ENCODE peak calls at places on chromosomes 2 and 18, in ten cellular contexts. R, K, Q, L, Z, E, G, F, P and C are unnamed samples.

GRCh38 chr2:130372833-130373807 is 17.3 kb downstream of the PTPN18 start:
- DNase-seq in R (no peak), K (no peak), Q (no peak), L (no peak), Z (no peak), E (no peak), G (no peak), F (no peak), P (no peak), C (no peak)

GRCh38 chr18:50982802-50983179 is 15.0 kb downstream of the ELAC1 start:
- DNase-seq in R (peak; percentile 29), K (no peak), Q (no peak), L (no peak), Z (no peak), E (no peak), G (no peak), F (no peak), P (no peak), C (no peak)

GRCh38 chr2:53234548-53234903 is 533.1 kb upstream of the CHAC2 start:
- DNase-seq in R (no peak), K (peak; percentile 33), Q (peak; percentile 37), L (no peak), Z (no peak), E (peak; percentile 42), G (no peak), F (no peak), P (no peak), C (no peak)

GRCh38 chr2:216545359-216545758 is 46.7 kb downstream of the RPL37A start:
- DNase-seq in R (peak; percentile 86), K (no peak), Q (no peak), L (no peak), Z (no peak), E (no peak), G (no peak), F (no peak), P (no peak), C (no peak)

GRCh38 chr2:144583741-144584453 is 64.0 kb upstream of the ZEB2 start:
- DNase-seq in R (peak; percentile 80), K (no peak), Q (peak; percentile 3), L (no peak), Z (no peak), E (no peak), G (no peak), F (no peak), P (no peak), C (no peak)

GRCh38 chr2:25894135-25894830 is 16.0 kb upstream of the ASXL2 start:
- DNase-seq in R (peak; percentile 77), K (no peak), Q (no peak), L (peak; percentile 27), Z (no peak), E (peak; percentile 35), G (peak; percentile 58), F (no peak), P (peak; percentile 20), C (no peak)

GRCh38 chr18:74963820-74964446 is 245.0 kb downstream of the PTGR3 start:
- DNase-seq in R (peak; percentile 64), K (peak; percentile 13), Q (peak; percentile 7), L (peak; percentile 61), Z (no peak), E (peak; percentile 50), G (no peak), F (peak; percentile 33), P (peak; percentile 45), C (no peak)

GRCh38 chr2:11675423-11676112 is 5.6 kb upstream of the NTSR2 start:
- DNase-seq in R (no peak), K (no peak), Q (no peak), L (no peak), Z (no peak), E (no peak), G (no peak), F (no peak), P (no peak), C (no peak)

GRCh38 chr2:191632426-191632825 is 45.5 kb upstream of the NABP1 start:
- DNase-seq in R (no peak), K (no peak), Q (no peak), L (no peak), Z (no peak), E (no peak), G (no peak), F (no peak), P (no peak), C (no peak)
- H3K27ac ChIP-seq in R (no peak overlapping the region), K (no peak overlapping the region), Q (peak overlapping the region; percentile 74), L (no peak overlapping the region), Z (no peak overlapping the region), E (no peak overlapping the region), G (no peak overlapping the region), F (no peak overlapping the region), P (no peak overlapping the region), C (no peak overlapping the region)

GRCh38 chr2:43676322-43677050 is at the start of gene C1GALT1C1L:
- DNase-seq in R (peak; percentile 60), K (no peak), Q (peak; percentile 76), L (peak; percentile 64), Z (no peak), E (peak; percentile 76), G (peak; percentile 60), F (no peak), P (peak; percentile 59), C (peak; percentile 31)
- H3K4me3 ChIP-seq in R (no peak within 1 kb of the TSS), K (no peak within 1 kb of the TSS), Q (peak within 1 kb of the TSS; percentile 63), L (peak within 1 kb of the TSS; percentile 54), Z (no peak within 1 kb of the TSS), E (peak within 1 kb of the TSS; percentile 15), G (peak within 1 kb of the TSS; percentile 20), F (peak within 1 kb of the TSS; percentile 39), P (peak within 1 kb of the TSS; percentile 73), C (peak within 1 kb of the TSS; percentile 45)

DNA sequence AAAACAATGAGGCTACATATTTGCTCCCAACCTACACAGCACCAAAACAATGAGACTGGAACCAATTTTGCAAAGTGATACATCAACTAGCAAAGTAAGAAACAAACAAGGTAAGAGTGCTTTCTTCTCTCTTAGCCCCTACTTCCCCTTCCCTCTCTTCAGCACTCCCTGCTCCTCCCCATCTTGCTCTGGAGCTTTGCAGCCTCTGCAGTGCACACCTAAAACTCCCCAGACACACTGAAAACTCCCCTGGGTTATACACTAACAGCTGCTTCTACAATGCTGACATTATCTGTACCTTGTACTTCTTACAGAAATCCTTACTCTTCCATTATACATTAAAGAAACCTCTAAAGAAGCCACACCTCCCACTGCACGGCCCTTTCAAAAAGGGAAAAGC is 93.7 kb downstream of the RBMS1 start:
- DNase-seq in R (no peak), K (peak; percentile 13), Q (no peak), L (no peak), Z (no peak), E (no peak), G (no peak), F (no peak), P (no peak), C (no peak)
- H3K4me1 ChIP-seq in R (peaks cover 28% of the 10 kb centered on the region), K (peaks cover 76% of the 10 kb centered on the region), Q (peaks cover 54% of the 10 kb centered on the region), L (peaks cover 5% of the 10 kb centered on the region), Z (peaks cover 94% of the 10 kb centered on the region), E (no peaks in the 10 kb centered on the region), G (no peaks in the 10 kb centered on the region), F (peaks cover 52% of the 10 kb centered on the region), P (peaks cover 39% of the 10 kb centered on the region), C (peaks cover 38% of the 10 kb centered on the region)

GRCh38 chr2:43040084-43040854 is 186.1 kb downstream of the ZFP36L2 start:
- DNase-seq in R (no peak), K (no peak), Q (no peak), L (no peak), Z (no peak), E (no peak), G (no peak), F (no peak), P (no peak), C (no peak)
- H3K27ac ChIP-seq in R (no peak overlapping the region), K (no peak overlapping the region), Q (peak overlapping the region; percentile 90), L (no peak overlapping the region), Z (no peak overlapping the region), E (no peak overlapping the region), G (no peak overlapping the region), F (no peak overlapping the region), P (no peak overlapping the region), C (no peak overlapping the region)

GRCh38 chr2:99451686-99452085 is 38.1 kb downstream of the REV1 start:
- DNase-seq in R (no peak), K (no peak), Q (no peak), L (no peak), Z (no peak), E (no peak), G (no peak), F (no peak), P (no peak), C (no peak)

GRCh38 chr2:99448556-99448955 is 41.3 kb downstream of the REV1 start:
- DNase-seq in R (peak; percentile 63), K (no peak), Q (no peak), L (no peak), Z (no peak), E (no peak), G (no peak), F (no peak), P (no peak), C (no peak)

GRCh38 chr2:99450199-99450598 is 39.6 kb downstream of the REV1 start:
- DNase-seq in R (no peak), K (no peak), Q (no peak), L (no peak), Z (no peak), E (no peak), G (no peak), F (no peak), P (no peak), C (no peak)

DNA sequence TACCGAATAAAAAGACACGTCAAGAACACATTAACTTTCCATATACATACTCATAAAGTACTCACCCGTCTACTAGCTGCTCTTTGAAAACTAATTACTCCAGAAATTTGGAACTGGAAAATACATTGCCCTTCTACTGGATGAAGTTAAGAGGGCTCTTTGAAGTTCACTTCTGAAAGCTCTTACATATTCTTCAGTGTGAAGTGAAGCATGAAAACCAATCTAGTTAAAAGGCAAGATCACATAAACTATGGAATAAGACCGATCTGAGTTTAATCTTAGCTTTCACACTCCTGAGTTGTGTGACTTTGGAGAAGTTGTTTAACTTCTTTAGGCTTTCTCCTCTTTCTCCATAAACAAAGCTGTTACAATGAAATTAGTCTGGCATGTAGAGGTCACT is 38.5 kb downstream of the REV1 start:
- DNase-seq in R (no peak), K (no peak), Q (no peak), L (no peak), Z (no peak), E (no peak), G (no peak), F (no peak), P (no peak), C (no peak)
- H3K4me3 ChIP-seq in R (no peak overlapping the region), K (no peak overlapping the region), Q (no peak overlapping the region), L (no peak overlapping the region), Z (no peak overlapping the region), E (no peak overlapping the region), G (no peak overlapping the region), F (no peak overlapping the region), P (no peak overlapping the region), C (no peak overlapping the region)

GRCh38 chr2:85997016-85997970 is 108.4 kb downstream of the POLR1A start:
- DNase-seq in R (peak; percentile 76), K (no peak), Q (no peak), L (no peak), Z (no peak), E (no peak), G (peak; percentile 40), F (no peak), P (peak; percentile 34), C (no peak)
- H3K4me1 ChIP-seq in R (peaks cover 39% of the 10 kb centered on the region), K (peaks cover 10% of the 10 kb centered on the region), Q (peaks cover 18% of the 10 kb centered on the region), L (peaks cover 27% of the 10 kb centered on the region), Z (peaks cover 72% of the 10 kb centered on the region), E (peaks cover 27% of the 10 kb centered on the region), G (no peaks in the 10 kb centered on the region), F (peaks cover 6% of the 10 kb centered on the region), P (peaks cover 12% of the 10 kb centered on the region), C (peaks cover 55% of the 10 kb centered on the region)